ENCODE peak calls at places on chromosomes 7 and 10, in seven cellular contexts. F, Q, E, O, W, R and C are unnamed samples.
A peak's percentile ranks its signal among the peaks of the same experiment; 100 is the strongest.

GRCh38 chr10:119233821-119234220 is 26.4 kb downstream of the GRK5 start:
- DNase-seq in W (no peak), O (no peak), Q (peak; percentile 76), E (no peak), R (no peak), F (peak; percentile 82), C (no peak)

GRCh38 chr10:69123306-69123746 is 652 bp upstream of the VPS26A start:
- DNase-seq in E (no peak), F (peak; percentile 71), Q (peak; percentile 87), O (no peak), R (no peak), W (peak; percentile 67), C (no peak)

GRCh38 chr7:120724448-120724847 is 133.5 kb downstream of the TSPAN12 start:
- DNase-seq in O (no peak), W (peak; percentile 72), R (peak; percentile 43), F (no peak), E (no peak), Q (no peak), C (no peak)

GRCh38 chr7:155338632-155339320 is 41.1 kb downstream of the INSIG1 start:
- DNase-seq in Q (no peak), F (no peak), O (no peak), E (no peak), W (no peak), R (no peak), C (peak; percentile 40)

GRCh38 chr10:14821635-14822375 is 16.0 kb downstream of the CDNF start:
- DNase-seq in F (no peak), O (no peak), R (no peak), W (no peak), E (no peak), Q (no peak), C (no peak)

GRCh38 chr7:30348083-30348560 is 63.7 kb downstream of the ZNRF2 start:
- DNase-seq in F (peak; percentile 88), E (no peak), W (peak; percentile 81), Q (peak; percentile 95), O (no peak), R (peak; percentile 88), C (no peak)

GRCh38 chr7:5375925-5376324 is 47.7 kb downstream of the TNRC18 start:
- DNase-seq in E (no peak), F (no peak), W (no peak), O (no peak), Q (no peak), R (no peak), C (no peak)

GRCh38 chr10:108970016-108970415 is 953.3 kb downstream of the XPNPEP1 start:
- DNase-seq in E (peak; percentile 69), Q (peak; percentile 64), O (peak; percentile 40), W (peak; percentile 44), R (peak; percentile 75), F (peak; percentile 8), C (peak; percentile 1)

GRCh38 chr7:149150981-149151380 is 3.7 kb downstream of the ZNF398 start:
- DNase-seq in O (no peak), W (peak; percentile 82), E (no peak), Q (no peak), R (no peak), F (no peak), C (no peak)

GRCh38 chr7:20785211-20786048 is 1.3 kb downstream of the SP8 start:
- DNase-seq in O (peak; percentile 67), Q (no peak), F (no peak), W (peak; percentile 29), R (peak; percentile 79), E (no peak), C (no peak)

GRCh38 chr7:42869131-42870020 is 42.5 kb downstream of the C7orf25 start:
- DNase-seq in Q (peak; percentile 30), W (peak; percentile 33), F (no peak), R (no peak), O (no peak), E (no peak), C (no peak)

GRCh38 chr7:50660040-50660829 is 95.0 kb upstream of the DDC start:
- DNase-seq in O (no peak), R (no peak), E (no peak), W (no peak), F (no peak), Q (no peak), C (no peak)

GRCh38 chr7:90625562-90625961 is 29.4 kb downstream of the CDK14 start:
- DNase-seq in R (peak; percentile 93), Q (peak; percentile 69), E (peak; percentile 46), W (no peak), O (no peak), F (peak; percentile 42), C (peak; percentile 36)

GRCh38 chr10:115624448-115624847 is 531.3 kb downstream of the ATRNL1 start:
- DNase-seq in E (no peak), O (no peak), F (no peak), Q (peak; percentile 22), R (peak; percentile 85), W (no peak), C (peak; percentile 1)

GRCh38 chr7:1044189-1045037 is at the start of gene GPR146:
- DNase-seq in R (peak; percentile 98), E (peak; percentile 97), F (peak; percentile 94), W (peak; percentile 96), Q (peak; percentile 96), O (peak; percentile 97), C (peak; percentile 98)

DNA sequence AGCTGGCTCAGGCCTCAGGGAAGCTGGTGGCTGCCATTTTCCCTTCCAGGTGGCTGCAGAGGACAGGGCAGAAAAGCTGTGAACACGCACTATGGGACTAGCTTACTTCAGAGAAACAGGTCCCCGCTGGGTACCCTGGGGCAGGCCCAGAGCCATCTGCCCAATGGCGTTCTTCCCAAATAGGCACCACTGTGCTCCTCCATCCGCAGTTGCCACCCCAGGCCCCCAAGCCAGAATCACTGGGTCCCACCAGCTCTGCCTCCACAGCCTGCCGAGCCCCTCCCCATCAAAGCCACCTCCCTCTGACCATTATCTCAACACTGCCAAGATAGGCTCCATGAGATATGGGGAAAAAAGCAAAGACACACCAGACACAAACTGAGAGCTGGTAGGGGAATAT is 11.4 kb downstream of the BUD31 start:
- DNase-seq in E (no peak), O (no peak), W (no peak), R (no peak), F (no peak), Q (no peak), C (no peak)
- H3K4ac ChIP-seq in E (no peak overlapping the region), O (no peak overlapping the region), W (no peak overlapping the region), R (no peak overlapping the region), F (no peak overlapping the region), Q (no peak overlapping the region), C (no peak overlapping the region)

DNA sequence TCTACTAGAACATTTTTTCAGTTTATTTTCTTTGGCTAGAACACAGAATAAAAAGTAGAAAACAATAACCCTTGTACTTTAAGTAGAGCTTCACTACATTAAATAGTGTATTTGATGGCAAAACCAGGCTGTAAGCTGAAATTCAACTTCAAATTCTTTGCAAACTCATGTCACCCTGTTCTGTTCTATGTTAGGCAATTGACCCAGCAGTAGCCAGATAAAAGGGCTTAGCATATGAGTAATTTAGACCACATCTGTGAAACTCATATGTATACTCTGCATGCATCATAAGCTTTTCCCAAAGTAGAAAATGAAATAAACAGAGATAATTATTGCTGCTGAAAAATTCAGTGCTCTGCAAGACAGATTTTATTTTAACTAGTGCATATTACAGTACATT is 150.2 kb downstream of the GNAI1 start:
- DNase-seq in E (no peak), F (peak; percentile 95), R (no peak), W (no peak), Q (peak; percentile 90), O (no peak), C (no peak)
- H3K4ac ChIP-seq in E (no peak overlapping the region), F (no peak overlapping the region), R (no peak overlapping the region), W (no peak overlapping the region), Q (no peak overlapping the region), O (no peak overlapping the region), C (no peak overlapping the region)

GRCh38 chr7:73892003-73892975 is 31.3 kb downstream of the TMEM270 start:
- DNase-seq in R (no peak), Q (no peak), E (no peak), O (no peak), F (peak; percentile 79), W (no peak), C (no peak)

GRCh38 chr7:73893342-73894101 is 32.6 kb downstream of the TMEM270 start:
- DNase-seq in O (no peak), Q (no peak), E (no peak), R (no peak), W (no peak), F (peak; percentile 29), C (no peak)

GRCh38 chr7:73890541-73891147 is 29.7 kb downstream of the TMEM270 start:
- DNase-seq in W (no peak), F (no peak), E (no peak), Q (no peak), R (no peak), O (no peak), C (no peak)

GRCh38 chr7:73887762-73888161 is 26.8 kb downstream of the TMEM270 start:
- DNase-seq in R (peak; percentile 51), F (no peak), E (no peak), O (no peak), Q (no peak), W (no peak), C (no peak)

DNA sequence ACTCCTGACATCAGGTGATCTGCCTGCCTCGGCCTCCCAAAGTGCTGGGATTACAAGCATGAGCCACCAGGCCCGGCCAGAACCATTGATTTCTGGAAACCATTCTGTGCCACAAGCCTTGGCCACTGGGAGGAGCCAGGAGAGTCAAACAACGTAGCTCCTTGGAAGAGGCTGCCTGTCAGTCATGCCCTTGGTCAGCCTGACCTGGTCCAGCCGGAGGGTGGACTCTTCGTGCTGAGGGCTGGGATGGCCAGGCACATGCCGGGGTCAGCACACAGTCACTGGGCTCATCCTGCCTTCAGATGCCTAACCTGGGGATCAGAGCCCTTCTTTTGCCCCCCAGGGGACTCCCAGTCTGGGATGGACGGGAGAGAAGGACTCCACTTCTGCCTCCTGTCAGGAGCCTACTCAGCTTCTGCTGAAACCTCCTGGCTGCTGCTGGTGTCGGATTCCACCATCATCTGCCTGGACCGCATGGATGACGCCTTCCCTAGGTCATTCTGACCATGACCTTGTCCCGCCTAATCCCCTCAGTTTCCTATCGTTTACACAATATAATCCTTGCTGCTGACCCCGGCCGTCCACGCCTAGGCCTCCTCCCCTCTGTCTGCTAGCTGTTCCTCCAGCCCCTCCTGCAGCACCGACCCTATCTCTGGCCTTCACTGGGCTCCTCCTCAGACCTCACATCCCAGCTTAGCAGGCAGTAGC is 30.4 kb downstream of the TMEM270 start:
- DNase-seq in W (peak; percentile 28), O (peak; percentile 47), Q (no peak), E (no peak), R (peak; percentile 50), F (peak; percentile 37), C (no peak)
- H3K4ac ChIP-seq in W (no peak overlapping the region), O (no peak overlapping the region), Q (no peak overlapping the region), E (no peak overlapping the region), R (no peak overlapping the region), F (peak overlapping the region; percentile 83), C (no peak overlapping the region)

GRCh38 chr10:88262591-88263234 is 320.4 kb downstream of the RNLS start:
- DNase-seq in Q (no peak), W (no peak), F (no peak), E (no peak), R (no peak), O (no peak), C (no peak)

GRCh38 chr10:88259381-88259780 is 323.7 kb downstream of the RNLS start:
- DNase-seq in E (no peak), Q (no peak), W (no peak), F (no peak), R (no peak), O (no peak), C (no peak)

GRCh38 chr10:88256013-88256680 is 327.0 kb downstream of the RNLS start:
- DNase-seq in Q (no peak), R (no peak), W (no peak), E (no peak), F (no peak), O (no peak), C (no peak)

GRCh38 chr10:88261152-88261551 is 322.0 kb downstream of the RNLS start:
- DNase-seq in O (no peak), W (no peak), F (no peak), R (no peak), E (no peak), Q (no peak), C (no peak)

GRCh38 chr10:88260329-88261051 is 322.6 kb downstream of the RNLS start:
- DNase-seq in R (no peak), Q (no peak), W (no peak), O (no peak), F (no peak), E (no peak), C (no peak)
- H3K4ac ChIP-seq in R (no peak overlapping the region), Q (no peak overlapping the region), W (no peak overlapping the region), O (no peak overlapping the region), F (no peak overlapping the region), E (no peak overlapping the region), C (no peak overlapping the region)